ENCODE peak calls at places on chromosomes 3 and 15, in four cellular contexts. U, Y, E and Z are unnamed samples.

GRCh38 chr3:161104561-161105551 is at the start of gene B3GALNT1:
- DNase-seq in U (peak), Y (peak), E (no peak), Z (peak)

GRCh38 chr3:123025642-123026521 is 1.7 kb downstream of the SEMA5B start:
- DNase-seq in U (no peak), Y (peak), E (no peak), Z (peak)

GRCh38 chr3:196707566-196707965 is 4.5 kb downstream of the CEP19 start:
- DNase-seq in U (no peak), Y (no peak), E (no peak), Z (no peak)

GRCh38 chr3:100254168-100254777 is 6.5 kb upstream of the TBC1D23 start:
- DNase-seq in U (peak), Y (peak), E (peak), Z (no peak)

GRCh38 chr3:195207731-195208130 is 63.2 kb downstream of the XXYLT1 start:
- DNase-seq in U (no peak), Y (no peak), E (no peak), Z (no peak)

GRCh38 chr3:45171283-45171682 is 25.1 kb upstream of the CDCP1 start:
- DNase-seq in U (no peak), Y (no peak), E (no peak), Z (no peak)

GRCh38 chr3:126659915-126660886 is 5.3 kb upstream of the TXNRD3 start:
- DNase-seq in U (no peak), Y (no peak), E (no peak), Z (no peak)

GRCh38 chr3:148450819-148451218 is 246.9 kb upstream of the AGTR1 start:
- DNase-seq in U (no peak), Y (no peak), E (no peak), Z (no peak)

GRCh38 chr3:138818175-138818574 is 16.6 kb downstream of the PIK3CB start:
- DNase-seq in U (no peak), Y (no peak), E (no peak), Z (no peak)

GRCh38 chr3:180980612-180981011 is 8.9 kb downstream of the DNAJC19 start:
- DNase-seq in U (peak), Y (peak), E (no peak), Z (no peak)

GRCh38 chr3:99504258-99504657 is 134.1 kb upstream of the COL8A1 start:
- DNase-seq in U (peak), Y (no peak), E (no peak), Z (no peak)

GRCh38 chr15:101641134-101641764 is 10.9 kb downstream of the TM2D3 start:
- DNase-seq in U (peak), Y (peak), E (peak), Z (peak)

GRCh38 chr15:98727115-98728040 is 79.0 kb downstream of the IGF1R start:
- DNase-seq in U (peak), Y (peak), E (peak), Z (no peak)

GRCh38 chr3:197381371-197381770 is 83.0 kb upstream of the DLG1 start:
- DNase-seq in U (no peak), Y (no peak), E (no peak), Z (no peak)

GRCh38 chr3:155076888-155077287 is 3.2 kb upstream of the MME start:
- DNase-seq in U (no peak), Y (no peak), E (no peak), Z (no peak)